ENCODE peak calls at places on chromosomes 12 and 14, in eight cellular contexts. One of them, this sample, is unnamed.

GRCh38 chr14:93044601-93045000 is 71.1 kb downstream of the ITPK1 start:
- DNase-seq in SJSA1: no peak
- DNase-seq in effector memory CD4-positive, alpha-beta T cell: no peak
- DNase-seq in gastrocnemius medialis: no peak
- DNase-seq in spleen: peak; percentile 88
- DNase-seq in heart left ventricle: peak; percentile 33
- DNase-seq in colonic mucosa: no peak
- DNase-seq in uterus: no peak
- DNase-seq in this sample: no peak

GRCh38 chr12:114528766-114529165 is 122.8 kb upstream of the TBX5 start:
- DNase-seq in colonic mucosa: no peak
- DNase-seq in effector memory CD4-positive, alpha-beta T cell: no peak
- DNase-seq in SJSA1: no peak
- DNase-seq in heart left ventricle: no peak
- DNase-seq in gastrocnemius medialis: no peak
- DNase-seq in spleen: no peak
- DNase-seq in uterus: no peak
- DNase-seq in this sample: no peak

GRCh38 chr12:105025890-105026289 is 39.8 kb downstream of the NOPCHAP1 start:
- DNase-seq in uterus: peak; percentile 59
- DNase-seq in gastrocnemius medialis: no peak
- DNase-seq in SJSA1: no peak
- DNase-seq in spleen: no peak
- DNase-seq in colonic mucosa: peak; percentile 75
- DNase-seq in effector memory CD4-positive, alpha-beta T cell: no peak
- DNase-seq in heart left ventricle: no peak
- DNase-seq in this sample: no peak

GRCh38 chr12:25264015-25264582 is 13.4 kb upstream of the KRAS start:
- DNase-seq in spleen: no peak
- DNase-seq in heart left ventricle: no peak
- DNase-seq in SJSA1: no peak
- DNase-seq in uterus: no peak
- DNase-seq in gastrocnemius medialis: no peak
- DNase-seq in colonic mucosa: no peak
- DNase-seq in effector memory CD4-positive, alpha-beta T cell: no peak
- DNase-seq in this sample: no peak

GRCh38 chr12:58395470-58395869 is 454.1 kb downstream of the ATP23 start:
- DNase-seq in SJSA1: no peak
- DNase-seq in spleen: no peak
- DNase-seq in colonic mucosa: no peak
- DNase-seq in uterus: no peak
- DNase-seq in heart left ventricle: no peak
- DNase-seq in effector memory CD4-positive, alpha-beta T cell: no peak
- DNase-seq in gastrocnemius medialis: no peak
- DNase-seq in this sample: no peak

GRCh38 chr12:68900241-68900640 is 32.7 kb downstream of the CPM start:
- DNase-seq in heart left ventricle: no peak
- DNase-seq in uterus: no peak
- DNase-seq in effector memory CD4-positive, alpha-beta T cell: no peak
- DNase-seq in SJSA1: peak; percentile 64
- DNase-seq in gastrocnemius medialis: no peak
- DNase-seq in colonic mucosa: no peak
- DNase-seq in spleen: no peak
- DNase-seq in this sample: no peak

GRCh38 chr12:53551889-53552291 is 44.6 kb upstream of the NPFF start:
- DNase-seq in effector memory CD4-positive, alpha-beta T cell: no peak
- DNase-seq in spleen: no peak
- DNase-seq in colonic mucosa: no peak
- DNase-seq in SJSA1: no peak
- DNase-seq in heart left ventricle: no peak
- DNase-seq in uterus: no peak
- DNase-seq in gastrocnemius medialis: no peak
- DNase-seq in this sample: no peak

GRCh38 chr12:127106723-127107122 is 1160.2 kb upstream of the TMEM132C start:
- DNase-seq in heart left ventricle: no peak
- DNase-seq in colonic mucosa: no peak
- DNase-seq in uterus: no peak
- DNase-seq in SJSA1: no peak
- DNase-seq in gastrocnemius medialis: no peak
- DNase-seq in effector memory CD4-positive, alpha-beta T cell: no peak
- DNase-seq in spleen: no peak
- DNase-seq in this sample: no peak

GRCh38 chr14:42293180-42293579 is 686.5 kb downstream of the LRFN5 start:
- DNase-seq in effector memory CD4-positive, alpha-beta T cell: no peak
- DNase-seq in colonic mucosa: no peak
- DNase-seq in spleen: no peak
- DNase-seq in SJSA1: no peak
- DNase-seq in heart left ventricle: no peak
- DNase-seq in uterus: no peak
- DNase-seq in gastrocnemius medialis: no peak
- DNase-seq in this sample: no peak

GRCh38 chr14:94816113-94816512 is 46.2 kb upstream of the GSC start:
- DNase-seq in colonic mucosa: no peak
- DNase-seq in spleen: no peak
- DNase-seq in heart left ventricle: no peak
- DNase-seq in effector memory CD4-positive, alpha-beta T cell: no peak
- DNase-seq in SJSA1: no peak
- DNase-seq in gastrocnemius medialis: no peak
- DNase-seq in uterus: no peak
- DNase-seq in this sample: no peak

GRCh38 chr12:27176765-27177164 is 67.3 kb upstream of the STK38L start:
- DNase-seq in colonic mucosa: no peak
- DNase-seq in uterus: no peak
- DNase-seq in spleen: no peak
- DNase-seq in SJSA1: no peak
- DNase-seq in heart left ventricle: no peak
- DNase-seq in gastrocnemius medialis: no peak
- DNase-seq in effector memory CD4-positive, alpha-beta T cell: no peak
- DNase-seq in this sample: no peak

GRCh38 chr12:133038310-133038709 is 1.0 kb downstream of the ZNF84 start:
- DNase-seq in colonic mucosa: no peak
- DNase-seq in spleen: no peak
- DNase-seq in effector memory CD4-positive, alpha-beta T cell: no peak
- DNase-seq in gastrocnemius medialis: no peak
- DNase-seq in heart left ventricle: no peak
- DNase-seq in SJSA1: no peak
- DNase-seq in uterus: no peak
- DNase-seq in this sample: no peak

GRCh38 chr12:20482680-20483079 is 114.3 kb downstream of the PDE3A start:
- DNase-seq in gastrocnemius medialis: no peak
- DNase-seq in colonic mucosa: no peak
- DNase-seq in spleen: no peak
- DNase-seq in uterus: no peak
- DNase-seq in SJSA1: no peak
- DNase-seq in effector memory CD4-positive, alpha-beta T cell: no peak
- DNase-seq in heart left ventricle: no peak
- DNase-seq in this sample: no peak

GRCh38 chr14:101082436-101083384 is 179.2 kb upstream of the RTL1 start:
- DNase-seq in SJSA1: no peak
- DNase-seq in gastrocnemius medialis: no peak
- DNase-seq in effector memory CD4-positive, alpha-beta T cell: no peak
- DNase-seq in heart left ventricle: no peak
- DNase-seq in spleen: peak; percentile 60
- DNase-seq in colonic mucosa: peak; percentile 12
- DNase-seq in uterus: no peak
- DNase-seq in this sample: no peak

GRCh38 chr14:101704140-101704539 is 57.4 kb upstream of the PPP2R5C start:
- DNase-seq in uterus: no peak
- DNase-seq in effector memory CD4-positive, alpha-beta T cell: peak; percentile 16
- DNase-seq in colonic mucosa: no peak
- DNase-seq in SJSA1: no peak
- DNase-seq in gastrocnemius medialis: no peak
- DNase-seq in spleen: no peak
- DNase-seq in heart left ventricle: no peak
- DNase-seq in this sample: no peak

GRCh38 chr14:99173086-99173485 is 98.9 kb downstream of the BCL11B start:
- DNase-seq in SJSA1: no peak
- DNase-seq in heart left ventricle: no peak
- DNase-seq in spleen: no peak
- DNase-seq in uterus: no peak
- DNase-seq in colonic mucosa: no peak
- DNase-seq in effector memory CD4-positive, alpha-beta T cell: no peak
- DNase-seq in gastrocnemius medialis: no peak
- DNase-seq in this sample: no peak

GRCh38 chr12:52061470-52062166 is 8.2 kb upstream of the ATG101 start:
- DNase-seq in colonic mucosa: no peak
- DNase-seq in heart left ventricle: no peak
- DNase-seq in SJSA1: no peak
- DNase-seq in gastrocnemius medialis: no peak
- DNase-seq in spleen: no peak
- DNase-seq in uterus: no peak
- DNase-seq in effector memory CD4-positive, alpha-beta T cell: no peak
- DNase-seq in this sample: no peak

GRCh38 chr12:78864483-78865296 is at the start of gene SYT1:
- DNase-seq in spleen: peak; percentile 79
- DNase-seq in gastrocnemius medialis: no peak
- DNase-seq in SJSA1: peak; percentile 84
- DNase-seq in colonic mucosa: peak; percentile 40
- DNase-seq in heart left ventricle: peak; percentile 30
- DNase-seq in uterus: peak; percentile 87
- DNase-seq in effector memory CD4-positive, alpha-beta T cell: no peak
- DNase-seq in this sample: peak; percentile 82

GRCh38 chr12:93913845-93914244 is 234.5 kb upstream of the PLXNC1 start:
- DNase-seq in spleen: no peak
- DNase-seq in gastrocnemius medialis: no peak
- DNase-seq in heart left ventricle: no peak
- DNase-seq in effector memory CD4-positive, alpha-beta T cell: no peak
- DNase-seq in SJSA1: peak; percentile 59
- DNase-seq in uterus: no peak
- DNase-seq in colonic mucosa: no peak
- DNase-seq in this sample: no peak

GRCh38 chr14:22517117-22517720 is 71.8 kb downstream of the DAD1 start:
- DNase-seq in uterus: no peak
- DNase-seq in SJSA1: no peak
- DNase-seq in spleen: no peak
- DNase-seq in colonic mucosa: no peak
- DNase-seq in heart left ventricle: no peak
- DNase-seq in gastrocnemius medialis: no peak
- DNase-seq in effector memory CD4-positive, alpha-beta T cell: no peak
- DNase-seq in this sample: no peak
- H3K4me3 ChIP-seq in uterus: no peak overlapping the region
- H3K4me3 ChIP-seq in SJSA1: no peak overlapping the region
- H3K4me3 ChIP-seq in spleen: peak overlapping the region; percentile 6
- H3K4me3 ChIP-seq in colonic mucosa: no peak overlapping the region
- H3K4me3 ChIP-seq in heart left ventricle: no peak overlapping the region
- H3K4me3 ChIP-seq in gastrocnemius medialis: no peak overlapping the region
- H3K4me3 ChIP-seq in effector memory CD4-positive, alpha-beta T cell: peak overlapping the region; percentile 47
- H3K4me3 ChIP-seq in this sample: no peak overlapping the region

GRCh38 chr12:3125674-3126073 is 48.5 kb downstream of the TSPAN9 start:
- DNase-seq in spleen: no peak
- DNase-seq in gastrocnemius medialis: no peak
- DNase-seq in heart left ventricle: no peak
- DNase-seq in effector memory CD4-positive, alpha-beta T cell: no peak
- DNase-seq in uterus: no peak
- DNase-seq in colonic mucosa: no peak
- DNase-seq in SJSA1: no peak
- DNase-seq in this sample: peak; percentile 62

GRCh38 chr12:3130053-3130805 is 53.0 kb downstream of the TSPAN9 start:
- DNase-seq in colonic mucosa: no peak
- DNase-seq in spleen: no peak
- DNase-seq in gastrocnemius medialis: peak; percentile 25
- DNase-seq in effector memory CD4-positive, alpha-beta T cell: no peak
- DNase-seq in heart left ventricle: peak; percentile 65
- DNase-seq in SJSA1: no peak
- DNase-seq in uterus: no peak
- DNase-seq in this sample: no peak

GRCh38 chr12:3128498-3129293 is 51.5 kb downstream of the TSPAN9 start:
- DNase-seq in SJSA1: no peak
- DNase-seq in spleen: no peak
- DNase-seq in gastrocnemius medialis: no peak
- DNase-seq in effector memory CD4-positive, alpha-beta T cell: no peak
- DNase-seq in heart left ventricle: no peak
- DNase-seq in colonic mucosa: no peak
- DNase-seq in uterus: no peak
- DNase-seq in this sample: no peak

GRCh38 chr12:3129301-3130052 is 52.3 kb downstream of the TSPAN9 start:
- DNase-seq in colonic mucosa: no peak
- DNase-seq in effector memory CD4-positive, alpha-beta T cell: no peak
- DNase-seq in heart left ventricle: no peak
- DNase-seq in uterus: no peak
- DNase-seq in SJSA1: no peak
- DNase-seq in gastrocnemius medialis: no peak
- DNase-seq in spleen: no peak
- DNase-seq in this sample: no peak

GRCh38 chr12:3127832-3128231 is 50.7 kb downstream of the TSPAN9 start:
- DNase-seq in heart left ventricle: peak; percentile 21
- DNase-seq in spleen: no peak
- DNase-seq in uterus: no peak
- DNase-seq in gastrocnemius medialis: no peak
- DNase-seq in colonic mucosa: no peak
- DNase-seq in SJSA1: no peak
- DNase-seq in effector memory CD4-positive, alpha-beta T cell: no peak
- DNase-seq in this sample: peak; percentile 7
- H3K27me3 ChIP-seq in heart left ventricle: no peaks in the 10 kb centered on the region
- H3K27me3 ChIP-seq in spleen: no peaks in the 10 kb centered on the region
- H3K27me3 ChIP-seq in uterus: no peaks in the 10 kb centered on the region
- H3K27me3 ChIP-seq in gastrocnemius medialis: no peaks in the 10 kb centered on the region
- H3K27me3 ChIP-seq in colonic mucosa: no peaks in the 10 kb centered on the region
- H3K27me3 ChIP-seq in SJSA1: no peaks in the 10 kb centered on the region
- H3K27me3 ChIP-seq in effector memory CD4-positive, alpha-beta T cell: no peaks in the 10 kb centered on the region
- H3K27me3 ChIP-seq in this sample: no peaks in the 10 kb centered on the region

DNA sequence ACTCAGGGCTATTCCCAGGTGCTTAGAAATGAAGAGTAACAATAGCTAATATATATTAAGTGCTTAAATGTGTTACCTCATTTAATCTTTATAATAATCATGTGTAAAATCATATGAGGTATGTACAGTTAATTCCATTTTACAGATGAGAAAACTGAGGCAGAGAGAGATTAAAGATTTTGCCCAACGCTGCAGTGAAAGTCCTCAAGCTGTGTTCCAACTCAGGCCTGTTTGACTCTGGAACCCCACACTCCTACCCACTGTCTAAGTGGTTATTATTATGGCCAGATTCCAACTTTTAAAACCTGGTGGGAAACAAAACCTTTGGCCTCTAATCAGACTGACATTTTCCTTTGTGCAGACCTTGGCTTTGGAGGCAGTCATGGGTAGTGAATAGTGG is 10.2 kb downstream of the CMTM5 start:
- DNase-seq in heart left ventricle: no peak
- DNase-seq in uterus: no peak
- DNase-seq in effector memory CD4-positive, alpha-beta T cell: no peak
- DNase-seq in spleen: no peak
- DNase-seq in SJSA1: no peak
- DNase-seq in gastrocnemius medialis: no peak
- DNase-seq in colonic mucosa: no peak
- DNase-seq in this sample: no peak
- H3K4me3 ChIP-seq in heart left ventricle: no peak overlapping the region
- H3K4me3 ChIP-seq in uterus: no peak overlapping the region
- H3K4me3 ChIP-seq in effector memory CD4-positive, alpha-beta T cell: no peak overlapping the region
- H3K4me3 ChIP-seq in spleen: no peak overlapping the region
- H3K4me3 ChIP-seq in SJSA1: no peak overlapping the region
- H3K4me3 ChIP-seq in gastrocnemius medialis: no peak overlapping the region
- H3K4me3 ChIP-seq in colonic mucosa: no peak overlapping the region
- H3K4me3 ChIP-seq in this sample: no peak overlapping the region

DNA sequence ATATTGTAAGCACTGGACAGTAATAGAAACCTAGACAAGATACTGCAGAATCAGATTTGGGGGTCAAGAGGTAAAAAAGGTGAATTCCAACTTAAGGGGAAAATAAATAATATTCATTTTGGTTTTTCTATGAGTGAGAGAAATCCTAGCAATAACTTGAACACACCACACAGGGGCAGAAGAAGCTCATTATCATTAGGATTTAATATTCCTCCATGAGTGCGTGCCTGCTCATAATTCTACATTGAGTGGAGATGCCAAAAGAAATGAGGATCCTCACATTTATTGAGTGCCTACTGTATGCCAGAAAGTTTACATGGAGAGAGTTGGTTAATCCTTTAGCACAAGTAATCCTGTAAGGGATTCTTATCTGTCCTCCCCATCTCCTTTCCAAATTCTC is 40.5 kb upstream of the C14orf132 start:
- DNase-seq in spleen: no peak
- DNase-seq in effector memory CD4-positive, alpha-beta T cell: no peak
- DNase-seq in uterus: no peak
- DNase-seq in SJSA1: no peak
- DNase-seq in gastrocnemius medialis: no peak
- DNase-seq in heart left ventricle: no peak
- DNase-seq in colonic mucosa: no peak
- DNase-seq in this sample: no peak
- H3K27me3 ChIP-seq in spleen: no peaks in the 10 kb centered on the region
- H3K27me3 ChIP-seq in effector memory CD4-positive, alpha-beta T cell: peaks cover 7% of the 10 kb centered on the region
- H3K27me3 ChIP-seq in uterus: no peaks in the 10 kb centered on the region
- H3K27me3 ChIP-seq in SJSA1: peaks cover 6% of the 10 kb centered on the region
- H3K27me3 ChIP-seq in gastrocnemius medialis: peaks cover 11% of the 10 kb centered on the region
- H3K27me3 ChIP-seq in heart left ventricle: peaks cover 4% of the 10 kb centered on the region
- H3K27me3 ChIP-seq in colonic mucosa: no peaks in the 10 kb centered on the region
- H3K27me3 ChIP-seq in this sample: no peaks in the 10 kb centered on the region

This sample was measured in SJCRH30.